ENCODE peak calls at places on chromosome X, in ten cellular contexts. N, Y, V, C, F, L, W, E, A and H are unnamed samples.
A peak's percentile ranks its signal among the peaks of the same experiment; 100 is the strongest.

GRCh38 chrX:110188701-110189558 is 129.0 kb downstream of the AMMECR1 start:
- DNase-seq in W (no peak), L (no peak), C (no peak), F (no peak), A (no peak), N (no peak), Y (no peak), V (no peak), E (no peak), H (no peak)

GRCh38 chrX:95721011-95721410 is 963.6 kb upstream of the DIAPH2 start:
- DNase-seq in L (no peak), F (no peak), A (no peak), W (no peak), V (no peak), Y (no peak), N (no peak), E (no peak), C (no peak), H (no peak)

GRCh38 chrX:54063361-54063760 is 19.1 kb upstream of the PHF8 start:
- DNase-seq in F (no peak), V (no peak), L (no peak), Y (no peak), N (no peak), E (no peak), A (no peak), W (no peak), C (no peak), H (no peak)

GRCh38 chrX:24333371-24333770 is 19.5 kb upstream of the SUPT20HL2 start:
- DNase-seq in Y (no peak), N (no peak), A (no peak), V (no peak), L (no peak), W (no peak), E (no peak), F (no peak), C (no peak), H (no peak)

GRCh38 chrX:24391362-24391761 is 30.9 kb downstream of the SUPT20HL1 start:
- DNase-seq in C (no peak), F (no peak), L (no peak), Y (no peak), E (no peak), V (no peak), W (no peak), A (no peak), N (no peak), H (no peak)

GRCh38 chrX:154531626-154532025 is 15.0 kb downstream of the G6PD start:
- DNase-seq in N (peak; percentile 64), Y (peak; percentile 85), E (no peak), A (no peak), C (peak; percentile 58), V (no peak), W (no peak), L (no peak), F (no peak), H (no peak)

GRCh38 chrX:136623400-136623799 is 24.6 kb upstream of the CD40LG start:
- DNase-seq in Y (no peak), A (no peak), E (no peak), C (no peak), L (no peak), F (no peak), W (no peak), N (no peak), V (no peak), H (no peak)

GRCh38 chrX:23390979-23391378 is 56.3 kb downstream of the PTCHD1 start:
- DNase-seq in F (no peak), A (no peak), W (no peak), N (no peak), C (no peak), Y (no peak), L (no peak), E (no peak), V (no peak), H (no peak)

GRCh38 chrX:118745570-118745969 is 18.2 kb downstream of the IL13RA1 start:
- DNase-seq in E (no peak), W (no peak), N (peak; percentile 42), A (no peak), F (no peak), Y (no peak), C (no peak), L (no peak), V (no peak), H (no peak)

GRCh38 chrX:7108995-7109634 is 38.4 kb upstream of the STS start:
- DNase-seq in F (no peak), C (no peak), W (no peak), L (no peak), N (no peak), E (no peak), Y (no peak), V (no peak), A (peak; percentile 23), H (no peak)

GRCh38 chrX:14354541-14354940 is 174.8 kb upstream of the GLRA2 start:
- DNase-seq in A (no peak), V (peak; percentile 24), L (peak; percentile 66), E (no peak), Y (no peak), C (no peak), N (peak; percentile 11), F (no peak), W (no peak), H (no peak)

GRCh38 chrX:9396930-9397329 is 67.9 kb upstream of the TBL1X start:
- DNase-seq in Y (no peak), N (peak; percentile 48), L (peak; percentile 38), V (no peak), C (no peak), W (no peak), A (peak; percentile 4), F (no peak), E (no peak), H (no peak)

GRCh38 chrX:66074920-66075879 is 35.3 kb upstream of the VSIG4 start:
- DNase-seq in N (no peak), L (no peak), W (peak; percentile 12), E (peak; percentile 24), C (peak; percentile 58), Y (peak; percentile 76), F (peak; percentile 22), A (no peak), V (no peak), H (peak; percentile 46)

GRCh38 chrX:100407147-100407783 is 2.8 kb downstream of the PCDH19 start:
- DNase-seq in V (no peak), C (no peak), E (no peak), A (no peak), F (no peak), L (no peak), W (no peak), N (no peak), Y (no peak), H (no peak)

GRCh38 chrX:100410083-100410590 is at the start of gene PCDH19:
- DNase-seq in N (peak; percentile 61), F (peak; percentile 45), L (peak; percentile 52), W (peak; percentile 42), E (peak; percentile 40), V (peak; percentile 12), Y (no peak), A (no peak), C (peak; percentile 52), H (peak; percentile 70)

GRCh38 chrX:100408643-100409315 is 1.3 kb downstream of the PCDH19 start:
- DNase-seq in E (no peak), V (no peak), N (no peak), Y (no peak), W (no peak), C (no peak), A (no peak), L (no peak), F (no peak), H (peak; percentile 11)

GRCh38 chrX:100409316-100410082 is 574 bp downstream of the PCDH19 start:
- DNase-seq in F (no peak), V (no peak), W (no peak), C (no peak), E (no peak), A (no peak), L (no peak), Y (no peak), N (peak; percentile 8), H (peak; percentile 9)

DNA sequence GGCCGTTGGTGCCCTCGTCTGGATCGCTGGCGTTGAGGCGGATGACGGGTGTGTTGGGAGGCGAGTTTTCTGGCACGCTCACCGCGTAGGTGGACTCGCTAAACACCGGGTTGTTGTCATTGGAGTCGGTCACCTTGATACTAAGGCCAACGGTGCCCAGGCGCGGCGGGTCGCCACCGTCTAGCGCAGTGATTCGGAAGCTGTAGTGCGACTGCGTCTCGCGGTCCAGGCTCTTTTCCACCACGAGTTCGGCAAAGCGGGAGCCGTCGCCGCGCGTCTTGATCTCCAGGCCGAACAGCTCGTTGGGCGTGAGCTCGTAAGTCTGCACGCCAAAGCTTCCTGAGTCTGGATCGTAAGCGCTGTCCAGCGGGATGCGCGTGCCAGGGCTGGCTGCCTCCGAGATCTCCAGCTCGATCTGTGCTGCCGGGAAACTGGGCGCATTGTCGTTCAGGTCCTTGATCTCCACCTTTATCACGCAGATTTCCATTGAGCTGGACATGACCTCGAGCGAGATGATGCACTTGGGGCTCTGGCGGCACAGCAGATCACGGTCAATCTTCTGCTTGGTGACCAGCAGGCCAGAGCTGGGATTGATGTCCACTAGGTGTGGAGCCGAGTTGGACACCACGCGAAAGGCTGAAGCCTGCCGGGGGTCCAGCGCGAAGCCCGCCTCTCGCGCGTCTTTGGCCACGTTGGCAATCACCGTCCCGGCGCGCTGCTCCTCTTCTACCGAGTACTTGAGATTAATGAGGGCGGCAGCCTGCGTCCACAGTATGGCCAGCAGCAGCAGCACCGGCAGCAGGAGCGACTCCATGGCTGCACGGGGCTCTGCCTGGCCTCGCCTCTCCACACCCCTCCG is 2.1 kb downstream of the PCDH19 start:
- DNase-seq in V (no peak), C (no peak), F (no peak), E (no peak), Y (no peak), L (no peak), W (no peak), A (no peak), N (no peak), H (no peak)
- H3K4me3 ChIP-seq in V (no peak overlapping the region), C (no peak overlapping the region), F (peak overlapping the region; percentile 67), E (no peak overlapping the region), Y (peak overlapping the region; percentile 11), L (no peak overlapping the region), W (no peak overlapping the region), A (peak overlapping the region; percentile 15), N (no peak overlapping the region), H (peak overlapping the region; percentile 55)

GRCh38 chrX:150548251-150548650 is 20.2 kb upstream of the MTM1 start:
- DNase-seq in F (no peak), C (no peak), A (no peak), N (no peak), Y (no peak), V (no peak), L (no peak), W (no peak), E (no peak), H (no peak)
- H3K4me3 ChIP-seq in F (peak overlapping the region; percentile 59), C (peak overlapping the region; percentile 50), A (no peak overlapping the region), N (no peak overlapping the region), Y (peak overlapping the region; percentile 66), V (no peak overlapping the region), L (no peak overlapping the region), W (peak overlapping the region; percentile 42), E (no peak overlapping the region), H (peak overlapping the region; percentile 60)

GRCh38 chrX:147981038-147981752 is at the start of gene FMR1NB:
- DNase-seq in Y (no peak), W (no peak), N (no peak), F (no peak), A (no peak), L (no peak), E (no peak), C (no peak), V (no peak), H (no peak)
- H3K4me3 ChIP-seq in Y (no peak within 1 kb of the TSS), W (no peak within 1 kb of the TSS), N (no peak within 1 kb of the TSS), F (no peak within 1 kb of the TSS), A (no peak within 1 kb of the TSS), L (no peak within 1 kb of the TSS), E (no peak within 1 kb of the TSS), C (no peak within 1 kb of the TSS), V (no peak within 1 kb of the TSS), H (no peak within 1 kb of the TSS)

GRCh38 chrX:105126201-105126600 is 94.3 kb downstream of the TEX13A start:
- DNase-seq in V (no peak), W (no peak), C (no peak), L (no peak), F (no peak), N (peak; percentile 0), E (no peak), Y (no peak), A (no peak), H (no peak)
- H3K4me3 ChIP-seq in V (no peak overlapping the region), W (no peak overlapping the region), C (no peak overlapping the region), L (no peak overlapping the region), F (no peak overlapping the region), N (no peak overlapping the region), E (no peak overlapping the region), Y (no peak overlapping the region), A (no peak overlapping the region), H (no peak overlapping the region)